ENCODE peak calls at places on chromosomes 13 and 19, in nine cellular contexts. One of them, this sample, is unnamed. For H3K9me3, the result is how much of the 10 kb centered on the place peaks cover.

GRCh38 chr19:1304197-1304924 is 18.7 kb downstream of the EFNA2 start:
- DNase-seq in mammary epithelial cell: no peak
- DNase-seq in GM23248: no peak
- DNase-seq in stomach: peak
- DNase-seq in cardiac muscle cell: no peak
- DNase-seq in tibial artery: no peak
- DNase-seq in AG04450: no peak
- DNase-seq in DND-41: no peak
- DNase-seq in body of pancreas: no peak
- DNase-seq in this sample: peak

GRCh38 chr13:76769238-76769859 is 116.9 kb downstream of the KCTD12 start:
- DNase-seq in mammary epithelial cell: no peak
- DNase-seq in GM23248: no peak
- DNase-seq in stomach: no peak
- DNase-seq in cardiac muscle cell: no peak
- DNase-seq in tibial artery: no peak
- DNase-seq in AG04450: no peak
- DNase-seq in DND-41: no peak
- DNase-seq in body of pancreas: no peak
- DNase-seq in this sample: no peak

GRCh38 chr13:95710313-95710712 is 33.4 kb downstream of the DNAJC3 start:
- DNase-seq in mammary epithelial cell: peak
- DNase-seq in GM23248: peak
- DNase-seq in stomach: no peak
- DNase-seq in cardiac muscle cell: no peak
- DNase-seq in tibial artery: no peak
- DNase-seq in AG04450: peak
- DNase-seq in DND-41: no peak
- DNase-seq in body of pancreas: no peak
- DNase-seq in this sample: no peak

GRCh38 chr19:41408256-41408655 is 10.6 kb downstream of the BCKDHA start:
- DNase-seq in mammary epithelial cell: no peak
- DNase-seq in GM23248: no peak
- DNase-seq in stomach: no peak
- DNase-seq in cardiac muscle cell: no peak
- DNase-seq in tibial artery: no peak
- DNase-seq in AG04450: no peak
- DNase-seq in DND-41: no peak
- DNase-seq in body of pancreas: no peak
- DNase-seq in this sample: no peak

GRCh38 chr19:30857388-30857787 is 485.2 kb downstream of the ZNF536 start:
- DNase-seq in mammary epithelial cell: no peak
- DNase-seq in GM23248: no peak
- DNase-seq in stomach: no peak
- DNase-seq in cardiac muscle cell: no peak
- DNase-seq in tibial artery: no peak
- DNase-seq in AG04450: no peak
- DNase-seq in DND-41: no peak
- DNase-seq in body of pancreas: no peak
- DNase-seq in this sample: no peak

GRCh38 chr13:61136101-61136500 is 279.5 kb downstream of the PCDH20 start:
- DNase-seq in mammary epithelial cell: no peak
- DNase-seq in GM23248: no peak
- DNase-seq in stomach: no peak
- DNase-seq in cardiac muscle cell: peak
- DNase-seq in tibial artery: no peak
- DNase-seq in AG04450: no peak
- DNase-seq in DND-41: no peak
- DNase-seq in body of pancreas: no peak
- DNase-seq in this sample: no peak

GRCh38 chr13:35512271-35512920 is 35.9 kb upstream of the MAB21L1 start:
- DNase-seq in mammary epithelial cell: peak
- DNase-seq in GM23248: peak
- DNase-seq in stomach: no peak
- DNase-seq in cardiac muscle cell: no peak
- DNase-seq in tibial artery: no peak
- DNase-seq in AG04450: peak
- DNase-seq in DND-41: no peak
- DNase-seq in body of pancreas: peak
- DNase-seq in this sample: no peak

GRCh38 chr19:10006752-10007323 is 3.5 kb downstream of the COL5A3 start:
- DNase-seq in mammary epithelial cell: no peak
- DNase-seq in GM23248: no peak
- DNase-seq in stomach: no peak
- DNase-seq in cardiac muscle cell: no peak
- DNase-seq in tibial artery: no peak
- DNase-seq in AG04450: no peak
- DNase-seq in DND-41: no peak
- DNase-seq in body of pancreas: no peak
- DNase-seq in this sample: no peak

GRCh38 chr19:42423462-42424344 is 3.5 kb downstream of the LIPE start:
- DNase-seq in mammary epithelial cell: peak
- DNase-seq in GM23248: peak
- DNase-seq in stomach: peak
- DNase-seq in cardiac muscle cell: peak
- DNase-seq in tibial artery: peak
- DNase-seq in AG04450: peak
- DNase-seq in DND-41: peak
- DNase-seq in body of pancreas: peak
- DNase-seq in this sample: peak

GRCh38 chr13:44921931-44922758 is 67.1 kb downstream of the NUFIP1 start:
- DNase-seq in mammary epithelial cell: peak
- DNase-seq in GM23248: peak
- DNase-seq in stomach: peak
- DNase-seq in cardiac muscle cell: peak
- DNase-seq in tibial artery: peak
- DNase-seq in AG04450: peak
- DNase-seq in DND-41: no peak
- DNase-seq in body of pancreas: peak
- DNase-seq in this sample: no peak

DNA sequence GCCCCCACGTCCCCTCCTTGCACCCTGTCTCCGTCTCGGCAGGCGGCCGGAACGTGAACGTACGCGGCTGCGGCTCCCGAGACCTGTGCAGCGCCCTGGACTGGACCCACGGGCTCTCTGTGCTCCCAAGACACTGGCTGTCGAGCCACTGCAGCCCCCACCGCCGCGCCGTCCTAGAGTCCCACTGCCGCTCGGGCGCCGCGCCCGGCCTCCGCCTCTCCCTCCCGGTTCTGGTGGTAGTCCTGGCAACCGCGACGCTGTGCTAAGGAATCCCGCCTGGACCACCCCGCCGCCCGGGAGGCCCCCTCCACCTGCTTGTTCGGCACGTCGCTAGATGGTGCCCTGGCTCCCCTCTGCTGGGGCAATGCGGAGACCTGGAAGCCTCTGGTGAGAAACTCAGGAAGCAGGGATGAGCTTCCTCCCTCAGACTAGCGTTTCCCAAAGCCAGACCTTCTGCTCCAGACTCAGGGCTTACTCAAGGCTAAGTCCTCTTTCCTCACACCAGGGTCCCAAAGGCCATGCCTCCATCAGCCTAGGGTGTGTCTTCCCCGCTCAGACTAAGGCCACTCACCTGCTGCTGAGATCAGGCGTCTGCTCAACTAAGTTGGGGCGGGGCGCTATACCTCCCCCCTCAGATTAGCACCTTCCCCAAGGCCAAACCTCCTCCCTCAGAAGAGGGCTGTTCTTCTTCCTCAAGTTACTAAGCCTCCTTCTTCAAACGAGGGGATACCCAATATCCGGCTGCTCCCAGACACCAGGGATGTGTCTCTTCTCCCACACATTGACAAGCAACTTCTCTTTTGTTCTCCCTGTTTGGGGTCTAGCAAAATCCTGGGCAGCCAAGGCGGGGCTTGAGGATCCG is 16.1 kb upstream of the IRGC start:
- DNase-seq in mammary epithelial cell: no peak
- DNase-seq in GM23248: peak
- DNase-seq in stomach: peak
- DNase-seq in cardiac muscle cell: peak
- DNase-seq in tibial artery: no peak
- DNase-seq in AG04450: no peak
- DNase-seq in DND-41: no peak
- DNase-seq in body of pancreas: peak
- DNase-seq in this sample: peak
- H3K4me3 ChIP-seq in mammary epithelial cell: no peak
- H3K4me3 ChIP-seq in GM23248: peak
- H3K4me3 ChIP-seq in stomach: peak
- H3K4me3 ChIP-seq in cardiac muscle cell: no peak
- H3K4me3 ChIP-seq in tibial artery: peak
- H3K4me3 ChIP-seq in AG04450: peak
- H3K4me3 ChIP-seq in DND-41: no peak
- H3K4me3 ChIP-seq in body of pancreas: no peak
- H3K4me3 ChIP-seq in this sample: peak

GRCh38 chr19:36688058-36688457 is 646 bp downstream of the ZNF567 start:
- DNase-seq in mammary epithelial cell: no peak
- DNase-seq in GM23248: peak
- DNase-seq in stomach: no peak
- DNase-seq in cardiac muscle cell: no peak
- DNase-seq in tibial artery: no peak
- DNase-seq in AG04450: no peak
- DNase-seq in DND-41: no peak
- DNase-seq in body of pancreas: no peak
- DNase-seq in this sample: no peak

GRCh38 chr19:36685835-36686234 is 1.6 kb upstream of the ZNF567 start:
- DNase-seq in mammary epithelial cell: no peak
- DNase-seq in GM23248: no peak
- DNase-seq in stomach: no peak
- DNase-seq in cardiac muscle cell: no peak
- DNase-seq in tibial artery: no peak
- DNase-seq in AG04450: no peak
- DNase-seq in DND-41: no peak
- DNase-seq in body of pancreas: no peak
- DNase-seq in this sample: no peak

GRCh38 chr19:36687214-36688056 is at the start of gene ZNF567:
- DNase-seq in mammary epithelial cell: peak
- DNase-seq in GM23248: peak
- DNase-seq in stomach: peak
- DNase-seq in cardiac muscle cell: peak
- DNase-seq in tibial artery: peak
- DNase-seq in AG04450: peak
- DNase-seq in DND-41: peak
- DNase-seq in body of pancreas: peak
- DNase-seq in this sample: peak

GRCh38 chr19:36686365-36687213 is 823 bp upstream of the ZNF567 start:
- DNase-seq in mammary epithelial cell: no peak
- DNase-seq in GM23248: peak
- DNase-seq in stomach: no peak
- DNase-seq in cardiac muscle cell: peak
- DNase-seq in tibial artery: peak
- DNase-seq in AG04450: no peak
- DNase-seq in DND-41: peak
- DNase-seq in body of pancreas: peak
- DNase-seq in this sample: no peak
- H3K27ac ChIP-seq in mammary epithelial cell: no peak
- H3K27ac ChIP-seq in GM23248: peak
- H3K27ac ChIP-seq in stomach: peak
- H3K27ac ChIP-seq in cardiac muscle cell: peak
- H3K27ac ChIP-seq in tibial artery: peak
- H3K27ac ChIP-seq in AG04450: no peak
- H3K27ac ChIP-seq in DND-41: peak
- H3K27ac ChIP-seq in body of pancreas: peak
- H3K27ac ChIP-seq in this sample: no peak

DNA sequence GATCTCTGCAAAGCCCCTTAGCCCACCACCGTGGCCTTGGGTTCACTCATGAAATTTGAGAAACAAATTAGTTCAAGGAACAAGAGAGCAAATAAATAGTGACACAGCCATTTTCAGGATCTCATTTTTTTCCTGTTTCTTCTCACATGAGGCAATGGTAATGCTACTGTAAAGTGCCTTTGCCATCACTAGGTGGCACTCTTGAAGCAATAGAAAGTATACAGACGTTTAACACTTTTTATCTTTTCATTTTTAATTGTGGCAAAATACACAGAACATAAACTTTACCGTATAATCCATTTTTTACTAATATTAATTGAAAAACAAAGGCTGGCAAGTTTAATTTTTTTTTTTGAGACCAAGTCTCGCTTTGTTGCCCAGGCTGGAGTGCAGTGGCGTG is 76.9 kb upstream of the ZNF835 start:
- DNase-seq in mammary epithelial cell: no peak
- DNase-seq in GM23248: peak
- DNase-seq in stomach: no peak
- DNase-seq in cardiac muscle cell: no peak
- DNase-seq in tibial artery: no peak
- DNase-seq in AG04450: no peak
- DNase-seq in DND-41: peak
- DNase-seq in body of pancreas: peak
- DNase-seq in this sample: no peak
- H3K9me3 ChIP-seq in mammary epithelial cell: under half
- H3K9me3 ChIP-seq in GM23248: under half
- H3K9me3 ChIP-seq in stomach: under half
- H3K9me3 ChIP-seq in cardiac muscle cell: under half
- H3K9me3 ChIP-seq in tibial artery: under half
- H3K9me3 ChIP-seq in AG04450: under half
- H3K9me3 ChIP-seq in DND-41: under half
- H3K9me3 ChIP-seq in body of pancreas: under half
- H3K9me3 ChIP-seq in this sample: under half

GRCh38 chr13:99323488-99323887 is 16.3 kb upstream of the GPR183 start:
- DNase-seq in mammary epithelial cell: peak
- DNase-seq in GM23248: peak
- DNase-seq in stomach: no peak
- DNase-seq in cardiac muscle cell: no peak
- DNase-seq in tibial artery: no peak
- DNase-seq in AG04450: no peak
- DNase-seq in DND-41: no peak
- DNase-seq in body of pancreas: no peak
- DNase-seq in this sample: no peak
- H3K4me3 ChIP-seq in mammary epithelial cell: no peak
- H3K4me3 ChIP-seq in GM23248: no peak
- H3K4me3 ChIP-seq in stomach: no peak
- H3K4me3 ChIP-seq in cardiac muscle cell: no peak
- H3K4me3 ChIP-seq in tibial artery: no peak
- H3K4me3 ChIP-seq in AG04450: no peak
- H3K4me3 ChIP-seq in DND-41: no peak
- H3K4me3 ChIP-seq in body of pancreas: no peak
- H3K4me3 ChIP-seq in this sample: no peak

This sample was measured in right cardiac atrium.